ENCODE peak calls at places on chromosomes 6 and 20, in ten cellular contexts. One of them, this sample, is unnamed.

GRCh38 chr20:3753098-3753497 is 14.5 kb downstream of the ADISSP start:
- DNase-seq in sigmoid colon: peak
- DNase-seq in uterus: peak
- DNase-seq in H1: no peak
- DNase-seq in thyroid gland: peak
- DNase-seq in IMR-90: peak
- DNase-seq in ovary: peak
- DNase-seq in upper lobe of left lung: no peak
- DNase-seq in body of pancreas: peak
- DNase-seq in NB4: peak
- DNase-seq in this sample: peak

GRCh38 chr6:7414811-7415210 is 25.2 kb downstream of the RIOK1 start:
- DNase-seq in upper lobe of left lung: no peak
- DNase-seq in NB4: no peak
- DNase-seq in sigmoid colon: no peak
- DNase-seq in ovary: no peak
- DNase-seq in H1: no peak
- DNase-seq in body of pancreas: no peak
- DNase-seq in IMR-90: peak
- DNase-seq in thyroid gland: no peak
- DNase-seq in uterus: no peak
- DNase-seq in this sample: no peak

GRCh38 chr6:109454483-109455160 is 950 bp downstream of the MICAL1 start:
- DNase-seq in sigmoid colon: peak
- DNase-seq in body of pancreas: peak
- DNase-seq in NB4: peak
- DNase-seq in thyroid gland: no peak
- DNase-seq in H1: no peak
- DNase-seq in upper lobe of left lung: peak
- DNase-seq in ovary: no peak
- DNase-seq in IMR-90: peak
- DNase-seq in uterus: no peak
- DNase-seq in this sample: no peak

GRCh38 chr6:110625883-110626282 is 149.5 kb upstream of the SLC22A16 start:
- DNase-seq in body of pancreas: peak
- DNase-seq in H1: no peak
- DNase-seq in sigmoid colon: no peak
- DNase-seq in thyroid gland: no peak
- DNase-seq in NB4: no peak
- DNase-seq in uterus: no peak
- DNase-seq in IMR-90: peak
- DNase-seq in ovary: no peak
- DNase-seq in upper lobe of left lung: no peak
- DNase-seq in this sample: no peak

GRCh38 chr20:58897493-58897892 is 45.0 kb downstream of the GNAS start:
- DNase-seq in sigmoid colon: no peak
- DNase-seq in ovary: no peak
- DNase-seq in IMR-90: no peak
- DNase-seq in upper lobe of left lung: no peak
- DNase-seq in H1: no peak
- DNase-seq in uterus: no peak
- DNase-seq in thyroid gland: no peak
- DNase-seq in body of pancreas: no peak
- DNase-seq in NB4: no peak
- DNase-seq in this sample: no peak

GRCh38 chr6:2940010-2940850 is 31.1 kb downstream of the SERPINB6 start:
- DNase-seq in ovary: no peak
- DNase-seq in H1: no peak
- DNase-seq in sigmoid colon: no peak
- DNase-seq in IMR-90: no peak
- DNase-seq in upper lobe of left lung: no peak
- DNase-seq in NB4: peak
- DNase-seq in thyroid gland: no peak
- DNase-seq in body of pancreas: no peak
- DNase-seq in uterus: no peak
- DNase-seq in this sample: no peak

GRCh38 chr6:56528412-56528841 is 114.3 kb downstream of the DST start:
- DNase-seq in sigmoid colon: no peak
- DNase-seq in body of pancreas: no peak
- DNase-seq in H1: no peak
- DNase-seq in upper lobe of left lung: no peak
- DNase-seq in ovary: no peak
- DNase-seq in thyroid gland: no peak
- DNase-seq in NB4: no peak
- DNase-seq in IMR-90: peak
- DNase-seq in uterus: no peak
- DNase-seq in this sample: no peak

GRCh38 chr6:37688088-37688850 is 9.4 kb downstream of the MDGA1 start:
- DNase-seq in uterus: no peak
- DNase-seq in ovary: no peak
- DNase-seq in H1: no peak
- DNase-seq in sigmoid colon: no peak
- DNase-seq in thyroid gland: no peak
- DNase-seq in upper lobe of left lung: no peak
- DNase-seq in body of pancreas: no peak
- DNase-seq in NB4: no peak
- DNase-seq in IMR-90: no peak
- DNase-seq in this sample: no peak

GRCh38 chr20:40197744-40198143 is 491.3 kb downstream of the MAFB start:
- DNase-seq in uterus: no peak
- DNase-seq in sigmoid colon: no peak
- DNase-seq in IMR-90: no peak
- DNase-seq in ovary: no peak
- DNase-seq in upper lobe of left lung: no peak
- DNase-seq in NB4: peak
- DNase-seq in thyroid gland: no peak
- DNase-seq in body of pancreas: no peak
- DNase-seq in H1: no peak
- DNase-seq in this sample: no peak

GRCh38 chr20:63396300-63396699 is 35.2 kb upstream of the CHRNA4 start:
- DNase-seq in IMR-90: no peak
- DNase-seq in uterus: no peak
- DNase-seq in sigmoid colon: no peak
- DNase-seq in ovary: no peak
- DNase-seq in NB4: no peak
- DNase-seq in body of pancreas: no peak
- DNase-seq in upper lobe of left lung: peak
- DNase-seq in thyroid gland: no peak
- DNase-seq in H1: no peak
- DNase-seq in this sample: no peak
- TF ChIP-seq POLR2A in IMR-90: no peak
- TF ChIP-seq POLR2A in uterus: no peak
- TF ChIP-seq POLR2A in sigmoid colon: no peak
- TF ChIP-seq POLR2A in ovary: no peak
- TF ChIP-seq POLR2A in NB4: no peak
- TF ChIP-seq POLR2A in body of pancreas: no peak
- TF ChIP-seq POLR2A in upper lobe of left lung: no peak
- TF ChIP-seq POLR2A in thyroid gland: no peak
- TF ChIP-seq POLR2A in H1: no peak
- TF ChIP-seq POLR2A in this sample: no peak

GRCh38 chr6:26230336-26230735 is 134.7 kb upstream of the BTN3A2 start:
- DNase-seq in uterus: no peak
- DNase-seq in body of pancreas: no peak
- DNase-seq in IMR-90: no peak
- DNase-seq in H1: no peak
- DNase-seq in upper lobe of left lung: no peak
- DNase-seq in ovary: no peak
- DNase-seq in sigmoid colon: no peak
- DNase-seq in NB4: no peak
- DNase-seq in thyroid gland: no peak
- DNase-seq in this sample: no peak

GRCh38 chr6:26232950-26233607 is 131.9 kb upstream of the BTN3A2 start:
- DNase-seq in body of pancreas: no peak
- DNase-seq in upper lobe of left lung: no peak
- DNase-seq in uterus: no peak
- DNase-seq in ovary: no peak
- DNase-seq in thyroid gland: no peak
- DNase-seq in H1: no peak
- DNase-seq in IMR-90: peak
- DNase-seq in sigmoid colon: no peak
- DNase-seq in NB4: peak
- DNase-seq in this sample: no peak

GRCh38 chr6:26232306-26232949 is 132.6 kb upstream of the BTN3A2 start:
- DNase-seq in H1: no peak
- DNase-seq in ovary: no peak
- DNase-seq in NB4: no peak
- DNase-seq in IMR-90: no peak
- DNase-seq in sigmoid colon: no peak
- DNase-seq in uterus: no peak
- DNase-seq in body of pancreas: no peak
- DNase-seq in thyroid gland: no peak
- DNase-seq in upper lobe of left lung: no peak
- DNase-seq in this sample: no peak

GRCh38 chr6:26233608-26234420 is 131.2 kb upstream of the BTN3A2 start:
- DNase-seq in NB4: peak
- DNase-seq in IMR-90: peak
- DNase-seq in thyroid gland: peak
- DNase-seq in H1: no peak
- DNase-seq in upper lobe of left lung: peak
- DNase-seq in ovary: no peak
- DNase-seq in uterus: no peak
- DNase-seq in body of pancreas: peak
- DNase-seq in sigmoid colon: peak
- DNase-seq in this sample: peak

GRCh38 chr6:26231006-26231587 is 133.9 kb upstream of the BTN3A2 start:
- DNase-seq in uterus: no peak
- DNase-seq in ovary: no peak
- DNase-seq in body of pancreas: no peak
- DNase-seq in sigmoid colon: no peak
- DNase-seq in upper lobe of left lung: no peak
- DNase-seq in NB4: no peak
- DNase-seq in H1: no peak
- DNase-seq in thyroid gland: no peak
- DNase-seq in IMR-90: no peak
- DNase-seq in this sample: no peak
- H3K4me3 ChIP-seq in uterus: no peak
- H3K4me3 ChIP-seq in ovary: no peak
- H3K4me3 ChIP-seq in body of pancreas: no peak
- H3K4me3 ChIP-seq in sigmoid colon: no peak
- H3K4me3 ChIP-seq in upper lobe of left lung: no peak
- H3K4me3 ChIP-seq in NB4: no peak
- H3K4me3 ChIP-seq in H1: no peak
- H3K4me3 ChIP-seq in thyroid gland: no peak
- H3K4me3 ChIP-seq in IMR-90: no peak
- H3K4me3 ChIP-seq in this sample: no peak

DNA sequence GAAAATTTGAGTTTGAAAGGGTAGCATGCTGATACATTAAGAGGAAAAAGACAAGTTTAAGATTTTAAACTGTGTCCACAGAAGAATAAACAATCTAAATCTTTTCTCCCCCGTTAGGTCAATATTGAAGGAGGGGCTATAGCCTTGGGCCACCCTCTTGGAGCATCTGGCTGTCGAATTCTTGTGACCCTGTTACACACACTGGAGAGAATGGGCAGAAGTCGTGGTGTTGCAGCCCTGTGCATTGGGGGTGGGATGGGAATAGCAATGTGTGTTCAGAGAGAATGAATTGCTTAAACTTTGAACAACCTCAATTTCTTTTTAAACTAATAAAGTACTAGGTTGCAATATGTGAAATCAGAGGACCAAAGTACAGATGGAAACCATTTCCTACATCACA is 10.9 kb downstream of the TCP1 start:
- DNase-seq in ovary: no peak
- DNase-seq in sigmoid colon: no peak
- DNase-seq in uterus: no peak
- DNase-seq in IMR-90: no peak
- DNase-seq in body of pancreas: no peak
- DNase-seq in H1: no peak
- DNase-seq in thyroid gland: no peak
- DNase-seq in NB4: no peak
- DNase-seq in upper lobe of left lung: no peak
- DNase-seq in this sample: no peak
- TF ChIP-seq POLR2A in ovary: no peak
- TF ChIP-seq POLR2A in sigmoid colon: no peak
- TF ChIP-seq POLR2A in uterus: no peak
- TF ChIP-seq POLR2A in IMR-90: no peak
- TF ChIP-seq POLR2A in body of pancreas: no peak
- TF ChIP-seq POLR2A in H1: no peak
- TF ChIP-seq POLR2A in thyroid gland: no peak
- TF ChIP-seq POLR2A in NB4: no peak
- TF ChIP-seq POLR2A in upper lobe of left lung: no peak
- TF ChIP-seq POLR2A in this sample: no peak

GRCh38 chr6:19839237-19839546 is 2.0 kb downstream of the ID4 start:
- DNase-seq in IMR-90: peak
- DNase-seq in NB4: no peak
- DNase-seq in sigmoid colon: no peak
- DNase-seq in body of pancreas: no peak
- DNase-seq in ovary: no peak
- DNase-seq in uterus: no peak
- DNase-seq in H1: no peak
- DNase-seq in thyroid gland: no peak
- DNase-seq in upper lobe of left lung: no peak
- DNase-seq in this sample: no peak
- H3K4me3 ChIP-seq in IMR-90: peak
- H3K4me3 ChIP-seq in NB4: no peak
- H3K4me3 ChIP-seq in sigmoid colon: peak
- H3K4me3 ChIP-seq in body of pancreas: peak
- H3K4me3 ChIP-seq in ovary: peak
- H3K4me3 ChIP-seq in uterus: peak
- H3K4me3 ChIP-seq in H1: peak
- H3K4me3 ChIP-seq in thyroid gland: peak
- H3K4me3 ChIP-seq in upper lobe of left lung: peak
- H3K4me3 ChIP-seq in this sample: peak

GRCh38 chr20:32585011-32585518 is at the start of gene NOL4L:
- DNase-seq in NB4: peak
- DNase-seq in IMR-90: no peak
- DNase-seq in ovary: no peak
- DNase-seq in sigmoid colon: no peak
- DNase-seq in upper lobe of left lung: peak
- DNase-seq in thyroid gland: peak
- DNase-seq in H1: no peak
- DNase-seq in body of pancreas: no peak
- DNase-seq in uterus: peak
- DNase-seq in this sample: no peak
- TF ChIP-seq POLR2A in NB4: no peak
- TF ChIP-seq POLR2A in IMR-90: no peak
- TF ChIP-seq POLR2A in ovary: no peak
- TF ChIP-seq POLR2A in sigmoid colon: no peak
- TF ChIP-seq POLR2A in upper lobe of left lung: no peak
- TF ChIP-seq POLR2A in thyroid gland: no peak
- TF ChIP-seq POLR2A in H1: no peak
- TF ChIP-seq POLR2A in body of pancreas: no peak
- TF ChIP-seq POLR2A in uterus: no peak
- TF ChIP-seq POLR2A in this sample: no peak

This sample was measured in prostate gland.